ENCODE peak calls at places on chromosomes 2 and 18, in ten cellular contexts. T is transverse colon; Z is right lobe of liver; V is GM23338; Y is mucosa of descending colon; N is bronchial epithelial cell; B is tibial artery; J is cardiac muscle cell; Q is effector memory CD4-positive, alpha-beta T cell; U is IMR-90. W is an unnamed sample. For H3K36me3, the result is how much of the 10 kb centered on the place peaks cover.

GRCh38 chr2:75994759-75995158 is 284.0 kb upstream of the GCFC2 start:
- DNase-seq in V (peak), J (peak), Y (no peak), Q (no peak), Z (no peak), B (no peak), N (no peak), U (no peak), T (no peak), W (peak)

GRCh38 chr18:56999823-57000222 is 147.1 kb upstream of the BOD1L2 start:
- DNase-seq in T (no peak), Y (no peak), N (no peak), J (no peak), B (no peak), Q (no peak), U (no peak), V (no peak), Z (no peak), W (no peak)

GRCh38 chr2:235638541-235639192 is 144.8 kb downstream of the AGAP1 start:
- DNase-seq in N (no peak), Q (no peak), U (no peak), V (peak), T (no peak), J (no peak), Y (no peak), Z (no peak), B (no peak), W (peak)

GRCh38 chr2:230714122-230714453 is 1.4 kb downstream of the CAB39 start:
- DNase-seq in T (peak), J (peak), Q (peak), B (no peak), U (peak), V (peak), Y (no peak), N (peak), Z (no peak), W (peak)

GRCh38 chr2:31430439-31431165 is 16.1 kb upstream of the XDH start:
- DNase-seq in B (no peak), Z (no peak), U (no peak), T (no peak), Q (no peak), Y (no peak), V (no peak), N (peak), J (no peak), W (no peak)

GRCh38 chr2:37616674-37616999 is 54.8 kb downstream of the CDC42EP3 start:
- DNase-seq in B (no peak), J (no peak), T (no peak), V (no peak), Y (no peak), N (no peak), U (peak), Q (no peak), Z (no peak), W (no peak)

GRCh38 chr18:37393945-37394609 is 171.5 kb downstream of the CELF4 start:
- DNase-seq in V (peak), U (peak), T (peak), Q (no peak), B (peak), N (no peak), J (peak), Z (peak), Y (peak), W (peak)

GRCh38 chr2:108612514-108613183 is 78.4 kb downstream of the LIMS1 start:
- DNase-seq in V (no peak), U (no peak), Q (peak), T (peak), N (peak), Z (no peak), Y (peak), J (no peak), B (no peak), W (no peak)

GRCh38 chr18:28961669-28962228 is 784.8 kb upstream of the CDH2 start:
- DNase-seq in T (no peak), B (no peak), Z (no peak), J (peak), Y (no peak), N (peak), V (peak), U (peak), Q (no peak), W (peak)

GRCh38 chr2:105629634-105630033 is 115.1 kb upstream of the NCK2 start:
- DNase-seq in J (no peak), Y (no peak), T (no peak), N (no peak), Z (no peak), Q (no peak), U (no peak), V (no peak), B (no peak), W (no peak)

GRCh38 chr18:79400091-79400590 is 4.4 kb downstream of the NFATC1 start:
- DNase-seq in U (no peak), B (peak), Q (peak), J (peak), T (peak), Z (no peak), N (no peak), V (no peak), Y (peak), W (no peak)

GRCh38 chr18:37019157-37019571 is 190.2 kb downstream of the KIAA1328 start:
- DNase-seq in Z (no peak), Q (no peak), B (no peak), U (peak), V (peak), Y (no peak), J (peak), N (peak), T (no peak), W (peak)

GRCh38 chr2:112220186-112220585 is 34.7 kb downstream of the ZC3H8 start:
- DNase-seq in T (no peak), B (no peak), U (no peak), N (no peak), Y (no peak), V (no peak), Q (no peak), Z (no peak), J (no peak), W (no peak)

GRCh38 chr2:226798422-226799210 is 1.0 kb downstream of the IRS1 start:
- DNase-seq in U (peak), B (peak), T (peak), Y (peak), Q (no peak), Z (peak), N (no peak), V (peak), J (peak), W (peak)

GRCh38 chr2:13543550-13543949 is 826.8 kb downstream of the TRIB2 start:
- DNase-seq in J (no peak), U (no peak), T (no peak), Y (no peak), Z (no peak), B (no peak), V (no peak), Q (no peak), N (no peak), W (no peak)

GRCh38 chr2:97868986-97869721 is 126.6 kb downstream of the TMEM131 start:
- DNase-seq in V (peak), Z (no peak), Q (no peak), T (peak), Y (no peak), N (peak), U (peak), B (no peak), J (peak), W (peak)

GRCh38 chr18:12334280-12335262 is 26.5 kb downstream of the TUBB6 start:
- DNase-seq in J (peak), N (no peak), Z (no peak), T (no peak), Q (no peak), B (no peak), Y (no peak), U (no peak), V (peak), W (no peak)

GRCh38 chr2:147567131-147567530 is 277.7 kb upstream of the ACVR2A start:
- DNase-seq in Y (no peak), U (peak), B (no peak), Q (no peak), N (peak), V (no peak), Z (no peak), T (no peak), J (no peak), W (no peak)

DNA sequence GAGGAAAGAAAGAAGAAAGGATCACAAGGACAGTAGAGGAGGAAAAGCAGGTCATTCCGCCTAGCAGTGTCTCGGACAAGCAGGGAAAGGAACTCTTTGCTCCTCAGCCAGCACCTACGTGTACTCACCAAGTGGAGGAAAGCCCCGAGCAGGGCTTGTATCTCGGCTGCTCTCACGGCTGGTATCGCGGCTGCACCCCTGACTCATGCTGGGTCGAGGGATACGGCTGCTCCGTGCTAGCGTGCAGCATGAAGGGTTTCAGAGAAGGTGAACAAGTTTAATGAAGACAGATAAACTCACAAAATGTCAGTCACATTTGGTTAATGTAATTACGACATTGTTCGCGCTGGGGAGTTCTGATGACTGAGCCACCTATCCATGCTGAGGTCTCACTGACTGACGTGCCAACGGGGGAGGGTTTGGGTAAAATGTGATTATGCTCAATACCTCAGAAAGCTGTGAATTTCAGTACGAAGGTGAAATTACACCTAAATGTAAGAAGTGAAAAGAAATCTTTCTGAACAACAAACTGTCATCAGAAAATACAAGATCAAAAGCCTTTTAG is 112.1 kb upstream of the RNU4ATAC start:
- DNase-seq in U (no peak), N (no peak), J (no peak), Q (no peak), B (no peak), Y (no peak), Z (peak), T (no peak), V (no peak), W (no peak)
- H3K36me3 ChIP-seq in U (under half), N (under half), J (under half), Q (under half), B (under half), Y (under half), Z (under half), T (under half), V (under half), W (under half)

GRCh38 chr2:102010767-102011351 is 19.1 kb downstream of the IL1R2 start:
- DNase-seq in T (no peak), Q (no peak), V (no peak), B (no peak), Y (no peak), Z (no peak), U (no peak), N (no peak), J (no peak), W (no peak)
- H3K36me3 ChIP-seq in T (under half), Q (under half), V (under half), B (under half), Y (under half), Z (under half), U (under half), N (under half), J (under half), W (under half)

GRCh38 chr2:85653996-85654395 is 14.0 kb downstream of the SFTPB start:
- DNase-seq in V (no peak), T (no peak), Q (no peak), Y (no peak), U (no peak), Z (no peak), N (no peak), B (no peak), J (no peak), W (no peak)
- H3K36me3 ChIP-seq in V (under half), T (under half), Q (under half), Y (under half), U (under half), Z (under half), N (under half), B (half or more), J (under half), W (under half)

GRCh38 chr2:210443527-210443926 is 33.0 kb downstream of the LANCL1 start:
- DNase-seq in Y (no peak), Z (no peak), J (no peak), T (no peak), Q (no peak), B (no peak), U (no peak), V (peak), N (no peak), W (no peak)
- H3K36me3 ChIP-seq in Y (under half), Z (under half), J (under half), T (under half), Q (under half), B (under half), U (under half), V (under half), N (under half), W (under half)

GRCh38 chr2:130344578-130344977 is 1.9 kb downstream of the IMP4 start:
- DNase-seq in Q (no peak), B (no peak), J (no peak), U (no peak), T (no peak), V (no peak), Y (no peak), Z (no peak), N (no peak), W (no peak)

GRCh38 chr2:130346041-130346740 is 3.5 kb downstream of the IMP4 start:
- DNase-seq in Z (no peak), U (no peak), J (no peak), V (no peak), B (no peak), Y (no peak), Q (no peak), T (no peak), N (no peak), W (no peak)

GRCh38 chr2:130346741-130347066 is 4.0 kb downstream of the IMP4 start:
- DNase-seq in Q (no peak), T (no peak), U (no peak), B (no peak), N (no peak), V (no peak), Y (no peak), J (no peak), Z (no peak), W (no peak)

GRCh38 chr2:130345091-130345490 is 2.4 kb downstream of the IMP4 start:
- DNase-seq in Y (no peak), N (no peak), Z (no peak), V (no peak), U (no peak), J (no peak), Q (no peak), B (no peak), T (no peak), W (no peak)

DNA sequence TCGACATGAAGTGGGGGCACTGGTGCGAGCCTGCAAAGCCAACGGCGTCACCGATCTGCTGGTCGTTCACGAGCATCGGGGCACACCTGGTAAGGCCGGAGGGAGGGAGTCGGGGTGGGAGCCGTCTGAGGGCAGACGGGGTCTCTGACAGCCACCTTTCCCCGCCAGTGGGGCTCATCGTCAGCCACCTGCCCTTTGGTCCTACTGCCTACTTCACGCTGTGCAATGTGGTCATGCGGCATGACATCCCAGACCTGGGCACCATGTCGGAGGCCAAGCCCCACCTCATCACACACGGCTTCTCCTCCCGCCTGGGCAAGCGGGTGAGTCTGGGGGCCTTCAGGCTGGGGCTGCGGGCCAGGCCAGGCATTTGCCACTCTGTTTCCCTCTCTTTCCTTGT is 2.9 kb downstream of the IMP4 start:
- DNase-seq in J (no peak), Y (no peak), V (no peak), Q (no peak), T (no peak), N (no peak), U (no peak), Z (no peak), B (no peak), W (no peak)
- H3K36me3 ChIP-seq in J (under half), Y (under half), V (under half), Q (under half), T (under half), N (under half), U (under half), Z (under half), B (under half), W (under half)

GRCh38 chr2:10654069-10654468 is 35.7 kb downstream of the NOL10 start:
- DNase-seq in J (no peak), N (peak), Q (peak), T (no peak), U (peak), Y (no peak), B (no peak), Z (no peak), V (no peak), W (no peak)
- H3K36me3 ChIP-seq in J (under half), N (under half), Q (under half), T (under half), U (under half), Y (under half), B (half or more), Z (under half), V (under half), W (half or more)